ENCODE peak calls at places on chromosomes 11 and 22, in six cellular contexts. S is activated effector memory CD4-positive, alpha-beta T cell treated with anti-CD3 and anti-CD28 coated beads, Interleukin-2, amount 50 U/mL, for 16 hours; H is ACHN; Q is GF-D8; N is stimulated activated CD4-positive, alpha-beta T cell treated with anti-CD3 and anti-CD28 coated beads, TNF-alpha, amount 100 ng/mL, for 4 hours; G is mammary epithelial cell. M is an unnamed sample.

GRCh38 chr11:65127473-65128181 is 5.5 kb downstream of the MRPL49 start:
- DNase-seq in S (no peak), H (no peak), Q (no peak), N (no peak), G (no peak), M (no peak)

GRCh38 chr11:7115775-7116174 is 27.0 kb downstream of the RBMXL2 start:
- DNase-seq in S (no peak), H (no peak), Q (no peak), N (no peak), G (no peak), M (no peak)

GRCh38 chr11:8060801-8061554 is 20.0 kb upstream of the TUB start:
- DNase-seq in S (peak; percentile 33), H (no peak), Q (no peak), N (no peak), G (peak; percentile 72), M (no peak)

GRCh38 chr11:118227865-118228785 is 3.3 kb upstream of the JAML start:
- DNase-seq in S (no peak), H (no peak), Q (peak; percentile 96), N (no peak), G (no peak), M (peak; percentile 14)

GRCh38 chr11:118857385-118857784 is 26.3 kb upstream of the CXCR5 start:
- DNase-seq in S (no peak), H (no peak), Q (no peak), N (no peak), G (no peak), M (no peak)

GRCh38 chr22:30822216-30823014 is 127.7 kb downstream of the OSBP2 start:
- DNase-seq in S (no peak), H (no peak), Q (no peak), N (no peak), G (no peak), M (peak; percentile 33)

GRCh38 chr11:124109377-124109776 is 5.9 kb upstream of the VWA5A start:
- DNase-seq in S (no peak), H (no peak), Q (no peak), N (no peak), G (no peak), M (no peak)

GRCh38 chr22:41513391-41513790 is 30.9 kb downstream of the POLR3H start:
- DNase-seq in S (no peak), H (no peak), Q (no peak), N (no peak), G (no peak), M (no peak)

GRCh38 chr11:66100272-66101037 is 30.4 kb downstream of the PACS1 start:
- DNase-seq in S (peak; percentile 85), H (peak; percentile 59), Q (peak; percentile 52), N (peak; percentile 29), G (no peak), M (peak; percentile 60)